ENCODE peak calls at places on chromosomes 12 and 14, in five cellular contexts. U is GM03348; C is activated CD4-positive, CD25-positive, alpha-beta regulatory T cell treated with anti-CD3 and anti-CD28 coated beads, Interleukin-2, amount 50 U/mL, for 16 hours; M is germinal center; Z is CD4-positive, alpha-beta T cell. R is an unnamed sample.

GRCh38 chr14:105939810-105940508 is 413.6 kb downstream of the TMEM121 start:
- DNase-seq in U (no peak), C (no peak), M (no peak), Z (no peak), R (no peak)

GRCh38 chr12:121628037-121628436 is 1.7 kb downstream of the ORAI1 start:
- DNase-seq in U (no peak), C (no peak), M (peak), Z (no peak), R (no peak)

GRCh38 chr12:6899837-6900519 is 4.6 kb upstream of the LRRC23 start:
- DNase-seq in U (no peak), C (no peak), M (no peak), Z (no peak), R (no peak)

GRCh38 chr12:27972721-27973120 is at the start of gene PTHLH:
- DNase-seq in U (no peak), C (no peak), M (no peak), Z (no peak), R (no peak)

GRCh38 chr12:89472508-89472907 is 52.1 kb downstream of the GALNT4 start:
- DNase-seq in U (peak), C (no peak), M (no peak), Z (no peak), R (no peak)

GRCh38 chr14:38944691-38945090 is 158.3 kb downstream of the SEC23A start:
- DNase-seq in U (no peak), C (no peak), M (no peak), Z (no peak), R (no peak)

GRCh38 chr12:119803391-119803791 is 73.7 kb downstream of the CIT start:
- DNase-seq in U (peak), C (no peak), M (no peak), Z (no peak), R (no peak)

GRCh38 chr12:126855768-126856167 is 1411.2 kb upstream of the TMEM132C start:
- DNase-seq in U (no peak), C (no peak), M (no peak), Z (no peak), R (no peak)

GRCh38 chr14:76793956-76794355 is 18.7 kb downstream of the ANGEL1 start:
- DNase-seq in U (no peak), C (no peak), M (no peak), Z (no peak), R (no peak)

GRCh38 chr12:59113831-59114273 is 193.5 kb upstream of the LRIG3 start:
- DNase-seq in U (peak), C (no peak), M (peak), Z (peak), R (peak)

GRCh38 chr12:2057041-2057792 is 4.4 kb downstream of the CACNA1C start:
- DNase-seq in U (peak), C (no peak), M (peak), Z (peak), R (peak)

GRCh38 chr12:92036061-92036620 is 109.5 kb downstream of the BTG1 start:
- DNase-seq in U (no peak), C (no peak), M (no peak), Z (no peak), R (no peak)

GRCh38 chr14:59919582-59920377 is at the start of gene LRRC9:
- DNase-seq in U (no peak), C (no peak), M (peak), Z (peak), R (no peak)

R was measured in CMK.